ENCODE peak calls at places on chromosomes 16 and 17, in seven cellular contexts. R is psoas muscle, W is tibial nerve, O is uterus, C is neural progenitor cell, X is thyroid gland, Q is PC-3. E is an unnamed sample.

GRCh38 chr16:88298882-88299745 is 83.6 kb upstream of the ZNF469 start:
- DNase-seq in R (peak; percentile 38), W (no peak), O (no peak), C (no peak), X (no peak), Q (peak; percentile 28), E (no peak)

GRCh38 chr16:70476272-70477020 is 22.1 kb downstream of the FCSK start:
- DNase-seq in R (no peak), W (no peak), O (no peak), C (no peak), X (no peak), Q (peak; percentile 79), E (peak; percentile 81)

GRCh38 chr16:17276610-17277009 is 194.2 kb downstream of the XYLT1 start:
- DNase-seq in R (no peak), W (no peak), O (no peak), C (no peak), X (no peak), Q (no peak), E (no peak)

GRCh38 chr17:46171939-46172338 is 21.3 kb downstream of the KANSL1 start:
- DNase-seq in R (no peak), W (no peak), O (no peak), C (no peak), X (no peak), Q (no peak), E (no peak)

GRCh38 chr17:72943826-72944689 is 148.4 kb downstream of the SLC39A11 start:
- DNase-seq in R (no peak), W (no peak), O (no peak), C (no peak), X (no peak), Q (no peak), E (no peak)

GRCh38 chr16:2160915-2161551 is 5.5 kb downstream of the TRAF7 start:
- DNase-seq in R (peak; percentile 89), W (peak; percentile 65), O (peak; percentile 82), C (no peak), X (peak; percentile 20), Q (no peak), E (no peak)

GRCh38 chr17:69874220-69874670 is 200.8 kb upstream of the KCNJ16 start:
- DNase-seq in R (no peak), W (no peak), O (no peak), C (peak; percentile 9), X (no peak), Q (peak; percentile 87), E (peak; percentile 41)

GRCh38 chr16:59030923-59031485 is 296.9 kb upstream of the GOT2 start:
- DNase-seq in R (no peak), W (no peak), O (no peak), C (no peak), X (no peak), Q (no peak), E (no peak)

GRCh38 chr16:4529085-4530060 is 9.2 kb downstream of the CDIP1 start:
- DNase-seq in R (no peak), W (no peak), O (no peak), C (peak; percentile 52), X (peak; percentile 19), Q (no peak), E (no peak)

GRCh38 chr16:1283296-1283695 is 26.1 kb upstream of the UBE2I start:
- DNase-seq in R (no peak), W (no peak), O (no peak), C (no peak), X (no peak), Q (no peak), E (no peak)

GRCh38 chr16:10421596-10421995 is 35.7 kb downstream of the ATF7IP2 start:
- DNase-seq in R (no peak), W (no peak), O (no peak), C (no peak), X (no peak), Q (no peak), E (no peak)

GRCh38 chr17:80212109-80212508 is 8.0 kb downstream of the SGSH start:
- DNase-seq in R (no peak), W (no peak), O (no peak), C (no peak), X (no peak), Q (no peak), E (no peak)

GRCh38 chr17:63838586-63839184 is 3.8 kb downstream of the SMARCD2 start:
- DNase-seq in R (peak; percentile 98), W (peak; percentile 97), O (peak; percentile 94), C (no peak), X (peak; percentile 96), Q (peak; percentile 75), E (no peak)

GRCh38 chr16:26665166-26665939 is 401.4 kb upstream of the C16orf82 start:
- DNase-seq in R (no peak), W (no peak), O (no peak), C (no peak), X (no peak), Q (no peak), E (no peak)

GRCh38 chr16:14111713-14112538 is 40.8 kb downstream of the MRTFB start:
- DNase-seq in R (peak; percentile 58), W (peak; percentile 31), O (peak; percentile 43), C (no peak), X (peak; percentile 88), Q (peak; percentile 16), E (no peak)

GRCh38 chr16:68642436-68643064 is 2.6 kb upstream of the CDH3 start:
- DNase-seq in R (no peak), W (no peak), O (peak; percentile 42), C (peak; percentile 91), X (peak; percentile 86), Q (no peak), E (no peak)

GRCh38 chr17:46771601-46772012 is 46.9 kb downstream of the WNT3 start:
- DNase-seq in R (no peak), W (no peak), O (no peak), C (no peak), X (peak; percentile 21), Q (peak; percentile 42), E (no peak)

GRCh38 chr17:27912989-27913388 is 19.8 kb upstream of the LYRM9 start:
- DNase-seq in R (no peak), W (no peak), O (no peak), C (no peak), X (no peak), Q (no peak), E (no peak)

GRCh38 chr17:2218426-2218825 is 85.2 kb downstream of the SMG6 start:
- DNase-seq in R (no peak), W (no peak), O (no peak), C (no peak), X (no peak), Q (peak; percentile 76), E (no peak)

GRCh38 chr17:81312624-81313325 is 17.7 kb upstream of the SLC38A10 start:
- DNase-seq in R (no peak), W (no peak), O (no peak), C (no peak), X (no peak), Q (no peak), E (no peak)

GRCh38 chr16:74307383-74307782 is 10.8 kb downstream of the PSMD7 start:
- DNase-seq in R (no peak), W (no peak), O (no peak), C (no peak), X (no peak), Q (no peak), E (no peak)

GRCh38 chr17:42104264-42104663 is 6.0 kb upstream of the ZNF385C start:
- DNase-seq in R (no peak), W (no peak), O (no peak), C (no peak), X (no peak), Q (no peak), E (no peak)

GRCh38 chr17:74123350-74123749 is 80.1 kb upstream of the RPL38 start:
- DNase-seq in R (no peak), W (no peak), O (no peak), C (no peak), X (no peak), Q (peak; percentile 10), E (no peak)

GRCh38 chr17:13557077-13557476 is 44.7 kb downstream of the HS3ST3A1 start:
- DNase-seq in R (no peak), W (no peak), O (no peak), C (no peak), X (no peak), Q (peak; percentile 40), E (no peak)

GRCh38 chr17:7435676-7436555 is 681 bp downstream of the TMEM102 start:
- DNase-seq in R (peak; percentile 70), W (no peak), O (no peak), C (peak; percentile 63), X (peak; percentile 49), Q (peak; percentile 38), E (no peak)

GRCh38 chr16:22813946-22814325 is at the start of gene HS3ST2:
- DNase-seq in R (peak; percentile 61), W (no peak), O (no peak), C (peak; percentile 92), X (no peak), Q (no peak), E (no peak)

GRCh38 chr16:19377864-19378263 is 39.8 kb upstream of the TMC5 start:
- DNase-seq in R (no peak), W (no peak), O (no peak), C (no peak), X (no peak), Q (no peak), E (no peak)

GRCh38 chr16:19610200-19610599 is 54.7 kb downstream of the VPS35L start:
- DNase-seq in R (no peak), W (no peak), O (no peak), C (no peak), X (no peak), Q (no peak), E (no peak)

GRCh38 chr17:63136381-63137012 is 170.5 kb downstream of the TANC2 start:
- DNase-seq in R (no peak), W (no peak), O (no peak), C (peak; percentile 37), X (no peak), Q (no peak), E (no peak)

GRCh38 chr17:43578699-43579569 is 32.8 kb upstream of the ETV4 start:
- DNase-seq in R (peak; percentile 52), W (no peak), O (no peak), C (peak; percentile 51), X (no peak), Q (peak; percentile 69), E (no peak)

GRCh38 chr16:47037396-47037745 is 63.9 kb upstream of the DNAJA2 start:
- DNase-seq in R (no peak), W (no peak), O (peak; percentile 57), C (peak; percentile 48), X (peak; percentile 25), Q (no peak), E (no peak)
- TF ChIP-seq CTCF in R (no peak), W (no peak), O (no peak), C (no peak), X (no peak), Q (no peak), E (no peak)

GRCh38 chr17:4560837-4561241 is 462 bp upstream of the GGT6 start:
- DNase-seq in R (peak; percentile 26), W (no peak), O (no peak), C (peak; percentile 38), X (no peak), Q (no peak), E (no peak)
- H3K4me3 ChIP-seq in R (no peak overlapping the region), W (no peak overlapping the region), O (no peak overlapping the region), C (no peak overlapping the region), X (no peak overlapping the region), Q (no peak overlapping the region), E (no peak overlapping the region)

GRCh38 chr17:9002610-9003354 is 18.5 kb upstream of the NTN1 start:
- DNase-seq in R (no peak), W (no peak), O (peak; percentile 24), C (peak; percentile 82), X (no peak), Q (no peak), E (no peak)
- TF ChIP-seq CTCF in R (no peak), W (peak; percentile 39), O (peak; percentile 14), C (peak; percentile 52), X (no peak), Q (no peak), E (no peak)

GRCh38 chr17:76734080-76734840 is 2.9 kb downstream of the SRSF2 start:
- DNase-seq in R (no peak), W (no peak), O (no peak), C (no peak), X (no peak), Q (no peak), E (no peak)
- H3K4me3 ChIP-seq in R (peak overlapping the region; percentile 72), W (no peak overlapping the region), O (no peak overlapping the region), C (peak overlapping the region; percentile 90), X (peak overlapping the region; percentile 98), Q (peak overlapping the region; percentile 89), E (peak overlapping the region; percentile 97)

E was measured in HFF-Myc.